ENCODE peak calls at places on chromosomes 3 and 15, in seven cellular contexts. H is left lung, W is uterus, M is foreskin fibroblast, U is fibroblast of mammary gland, V is CD14-positive monocyte, A is esophagus squamous epithelium. X is an unnamed sample.

GRCh38 chr15:45234562-45235235 is 17.3 kb upstream of the SLC28A2 start:
- DNase-seq in H (no peak), W (no peak), M (no peak), U (no peak), V (no peak), A (no peak), X (no peak)

GRCh38 chr3:159872374-159873109 is 116.1 kb upstream of the IL12A start:
- DNase-seq in H (no peak), W (no peak), M (peak), U (peak), V (no peak), A (no peak), X (peak)

GRCh38 chr15:82909080-82909815 is 43.3 kb downstream of the HOMER2 start:
- DNase-seq in H (no peak), W (no peak), M (no peak), U (no peak), V (no peak), A (no peak), X (no peak)

GRCh38 chr15:87224409-87224808 is 1032.1 kb downstream of the NTRK3 start:
- DNase-seq in H (no peak), W (no peak), M (no peak), U (peak), V (no peak), A (no peak), X (peak)

GRCh38 chr3:13391308-13391707 is 28.8 kb downstream of the NUP210 start:
- DNase-seq in H (peak), W (no peak), M (no peak), U (no peak), V (no peak), A (no peak), X (no peak)

GRCh38 chr3:12681586-12682371 is 17.9 kb upstream of the RAF1 start:
- DNase-seq in H (no peak), W (no peak), M (peak), U (peak), V (peak), A (no peak), X (peak)

GRCh38 chr15:53786421-53786820 is 27.0 kb upstream of the WDR72 start:
- DNase-seq in H (no peak), W (no peak), M (no peak), U (no peak), V (no peak), A (no peak), X (no peak)

GRCh38 chr3:73433681-73434080 is 191.1 kb downstream of the PDZRN3 start:
- DNase-seq in H (no peak), W (no peak), M (no peak), U (no peak), V (no peak), A (no peak), X (no peak)

GRCh38 chr3:35537265-35537664 is 102.1 kb upstream of the ARPP21 start:
- DNase-seq in H (no peak), W (no peak), M (no peak), U (no peak), V (no peak), A (no peak), X (peak)

GRCh38 chr15:73114064-73114463 is 61.8 kb downstream of the NEO1 start:
- DNase-seq in H (no peak), W (no peak), M (no peak), U (no peak), V (no peak), A (no peak), X (no peak)

GRCh38 chr3:139764936-139765335 is 87.2 kb upstream of the NMNAT3 start:
- DNase-seq in H (no peak), W (no peak), M (peak), U (peak), V (no peak), A (no peak), X (peak)

GRCh38 chr3:87287025-87287424 is 10.6 kb upstream of the POU1F1 start:
- DNase-seq in H (no peak), W (no peak), M (peak), U (peak), V (no peak), A (no peak), X (peak)

GRCh38 chr3:112013784-112014143 is 15.0 kb downstream of the TAGLN3 start:
- DNase-seq in H (no peak), W (no peak), M (no peak), U (no peak), V (no peak), A (no peak), X (no peak)

GRCh38 chr3:50738252-50738598 is 63.5 kb downstream of the DOCK3 start:
- DNase-seq in H (no peak), W (no peak), M (no peak), U (no peak), V (no peak), A (no peak), X (no peak)

GRCh38 chr3:161523916-161524315 is 27.3 kb downstream of the OTOL1 start:
- DNase-seq in H (no peak), W (no peak), M (no peak), U (no peak), V (no peak), A (no peak), X (no peak)

GRCh38 chr3:74561881-74562280 is 52.6 kb downstream of the CNTN3 start:
- DNase-seq in H (no peak), W (no peak), M (peak), U (peak), V (no peak), A (no peak), X (no peak)

GRCh38 chr3:99808163-99808794 is 9.4 kb upstream of the CMSS1 start:
- DNase-seq in H (no peak), W (no peak), M (peak), U (peak), V (no peak), A (no peak), X (peak)

GRCh38 chr3:42079701-42080323 is 11.3 kb upstream of the TRAK1 start:
- DNase-seq in H (no peak), W (no peak), M (no peak), U (no peak), V (no peak), A (no peak), X (no peak)

GRCh38 chr3:133547432-133548041 is 25.9 kb upstream of the CDV3 start:
- DNase-seq in H (no peak), W (peak), M (peak), U (no peak), V (no peak), A (no peak), X (peak)

GRCh38 chr3:109018828-109019227 is 65.1 kb upstream of the GUCA1C start:
- DNase-seq in H (no peak), W (no peak), M (no peak), U (no peak), V (no peak), A (no peak), X (no peak)

GRCh38 chr15:60758961-60759729 is 280.2 kb upstream of the ICE2 start:
- DNase-seq in H (no peak), W (no peak), M (peak), U (peak), V (no peak), A (no peak), X (peak)

GRCh38 chr3:134092231-134092701 is 62.5 kb upstream of the SLCO2A1 start:
- DNase-seq in H (no peak), W (no peak), M (no peak), U (no peak), V (no peak), A (no peak), X (no peak)

GRCh38 chr3:35616346-35616745 is 23.0 kb upstream of the ARPP21 start:
- DNase-seq in H (no peak), W (no peak), M (no peak), U (no peak), V (no peak), A (no peak), X (peak)

GRCh38 chr3:62876064-62876463 is 848 bp upstream of the CADPS start:
- DNase-seq in H (no peak), W (no peak), M (peak), U (peak), V (no peak), A (no peak), X (peak)

GRCh38 chr15:81274932-81275341 is 49.0 kb downstream of the STARD5 start:
- DNase-seq in H (peak), W (peak), M (peak), U (peak), V (peak), A (no peak), X (peak)

GRCh38 chr15:88782465-88782864 is 20.8 kb upstream of the ACAN start:
- DNase-seq in H (no peak), W (no peak), M (no peak), U (no peak), V (no peak), A (no peak), X (no peak)

GRCh38 chr3:23671901-23672589 is 133.7 kb upstream of the UBE2E1 start:
- DNase-seq in H (peak), W (peak), M (peak), U (no peak), V (no peak), A (no peak), X (no peak)

GRCh38 chr15:101579766-101580165 is 72.4 kb downstream of the TM2D3 start:
- DNase-seq in H (no peak), W (no peak), M (no peak), U (peak), V (no peak), A (no peak), X (peak)

GRCh38 chr3:135224963-135225362 is 429.9 kb downstream of the EPHB1 start:
- DNase-seq in H (no peak), W (no peak), M (no peak), U (no peak), V (no peak), A (no peak), X (no peak)
- TF ChIP-seq CTCF in H (no peak), W (no peak), M (no peak), U (no peak), V (no peak), A (no peak), X (no peak)

GRCh38 chr15:39743611-39744010 is 39.0 kb downstream of the FSIP1 start:
- DNase-seq in H (no peak), W (no peak), M (no peak), U (no peak), V (no peak), A (no peak), X (no peak)

GRCh38 chr15:39735120-39735717 is 47.4 kb downstream of the FSIP1 start:
- DNase-seq in H (no peak), W (no peak), M (peak), U (no peak), V (no peak), A (no peak), X (no peak)

GRCh38 chr15:39736646-39737550 is 45.7 kb downstream of the FSIP1 start:
- DNase-seq in H (no peak), W (no peak), M (no peak), U (no peak), V (no peak), A (no peak), X (no peak)

GRCh38 chr15:39741258-39741657 is 41.4 kb downstream of the FSIP1 start:
- DNase-seq in H (no peak), W (no peak), M (peak), U (peak), V (no peak), A (no peak), X (no peak)

DNA sequence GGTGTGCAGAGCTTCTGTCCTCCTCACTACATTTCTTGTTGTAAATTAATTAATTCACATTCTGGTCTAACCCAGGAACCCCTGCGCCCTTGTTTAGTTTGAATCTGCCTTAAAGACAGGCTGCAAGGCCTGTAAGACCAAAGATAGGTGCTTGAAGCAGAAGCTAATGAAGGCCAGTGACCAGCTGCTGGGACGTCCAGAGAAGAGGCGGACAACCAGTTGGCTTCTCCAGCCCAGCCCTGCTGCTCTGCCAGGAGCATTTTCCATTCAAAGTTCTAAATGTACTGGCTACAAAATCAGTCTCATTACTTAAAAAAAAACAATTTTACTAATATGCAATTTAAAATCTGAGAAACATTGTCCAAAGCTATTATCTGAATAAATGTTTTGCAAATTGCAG is 43.6 kb downstream of the FSIP1 start:
- DNase-seq in H (no peak), W (no peak), M (no peak), U (no peak), V (no peak), A (no peak), X (no peak)
- TF ChIP-seq CTCF in H (no peak), W (no peak), M (no peak), U (no peak), V (no peak), A (no peak), X (no peak)

GRCh38 chr15:65077981-65078352 is 1.4 kb downstream of the KBTBD13 start:
- DNase-seq in H (peak), W (peak), M (peak), U (peak), V (no peak), A (no peak), X (peak)
- TF ChIP-seq CTCF in H (peak), W (peak), M (peak), U (peak), V (no peak), A (peak), X (peak)

GRCh38 chr15:42723068-42723467 is 13.9 kb downstream of the CDAN1 start:
- DNase-seq in H (no peak), W (no peak), M (peak), U (peak), V (no peak), A (no peak), X (no peak)
- TF ChIP-seq CTCF in H (no peak), W (no peak), M (peak), U (peak), V (no peak), A (no peak), X (peak)

DNA sequence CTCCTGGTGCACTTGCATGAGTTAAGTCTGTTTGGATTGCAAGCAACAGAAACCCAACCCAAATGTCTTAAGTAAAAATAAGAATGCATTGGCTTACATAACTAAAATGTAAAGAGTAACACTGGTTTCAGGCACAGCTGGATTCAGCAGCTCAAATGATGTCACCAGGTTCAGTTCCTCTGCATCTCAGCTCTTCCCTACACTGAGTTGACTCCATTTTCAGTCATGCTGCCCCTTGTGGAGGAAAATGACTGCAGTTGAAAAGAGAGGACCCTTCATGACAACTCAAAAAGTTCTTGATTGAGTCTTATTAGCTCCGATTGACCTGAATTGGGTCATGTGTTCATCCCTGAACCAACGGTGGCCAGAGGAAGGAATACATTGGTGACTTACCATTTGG is 138.5 kb upstream of the ABI3BP start:
- DNase-seq in H (no peak), W (no peak), M (no peak), U (no peak), V (no peak), A (no peak), X (no peak)
- TF ChIP-seq CTCF in H (no peak), W (no peak), M (peak), U (no peak), V (no peak), A (no peak), X (no peak)

GRCh38 chr3:77320514-77320913 is 280.6 kb downstream of the ROBO2 start:
- DNase-seq in H (no peak), W (no peak), M (peak), U (peak), V (no peak), A (no peak), X (peak)
- TF ChIP-seq CTCF in H (peak), W (peak), M (peak), U (peak), V (peak), A (peak), X (peak)

GRCh38 chr3:49700453-49701128 is 11.2 kb downstream of the RNF123 start:
- DNase-seq in H (no peak), W (no peak), M (no peak), U (no peak), V (no peak), A (no peak), X (no peak)

GRCh38 chr3:49702672-49703071 is 13.3 kb downstream of the RNF123 start:
- DNase-seq in H (peak), W (no peak), M (no peak), U (no peak), V (no peak), A (no peak), X (no peak)

GRCh38 chr3:49700014-49700413 is 10.7 kb downstream of the RNF123 start:
- DNase-seq in H (no peak), W (no peak), M (no peak), U (no peak), V (no peak), A (no peak), X (no peak)

GRCh38 chr3:49703443-49703927 is 14.1 kb downstream of the RNF123 start:
- DNase-seq in H (peak), W (peak), M (peak), U (peak), V (peak), A (no peak), X (peak)

GRCh38 chr3:49701388-49702077 is 12.2 kb downstream of the RNF123 start:
- DNase-seq in H (peak), W (no peak), M (peak), U (no peak), V (no peak), A (no peak), X (no peak)
- TF ChIP-seq CTCF in H (peak), W (peak), M (peak), U (peak), V (peak), A (no peak), X (peak)

GRCh38 chr15:77650285-77650684 is 17.6 kb upstream of the LINGO1 start:
- DNase-seq in H (no peak), W (no peak), M (peak), U (peak), V (no peak), A (no peak), X (no peak)
- TF ChIP-seq CTCF in H (no peak), W (no peak), M (no peak), U (peak), V (no peak), A (no peak), X (peak)

GRCh38 chr3:71008350-71008923 is 575.1 kb downstream of the FOXP1 start:
- DNase-seq in H (no peak), W (no peak), M (no peak), U (no peak), V (no peak), A (no peak), X (no peak)

GRCh38 chr3:71011565-71012287 is 571.8 kb downstream of the FOXP1 start:
- DNase-seq in H (no peak), W (no peak), M (no peak), U (peak), V (no peak), A (no peak), X (peak)

GRCh38 chr3:71010731-71011455 is 572.6 kb downstream of the FOXP1 start:
- DNase-seq in H (no peak), W (no peak), M (no peak), U (no peak), V (no peak), A (no peak), X (peak)

GRCh38 chr3:71005797-71006321 is 577.7 kb downstream of the FOXP1 start:
- DNase-seq in H (no peak), W (no peak), M (no peak), U (peak), V (no peak), A (no peak), X (peak)

DNA sequence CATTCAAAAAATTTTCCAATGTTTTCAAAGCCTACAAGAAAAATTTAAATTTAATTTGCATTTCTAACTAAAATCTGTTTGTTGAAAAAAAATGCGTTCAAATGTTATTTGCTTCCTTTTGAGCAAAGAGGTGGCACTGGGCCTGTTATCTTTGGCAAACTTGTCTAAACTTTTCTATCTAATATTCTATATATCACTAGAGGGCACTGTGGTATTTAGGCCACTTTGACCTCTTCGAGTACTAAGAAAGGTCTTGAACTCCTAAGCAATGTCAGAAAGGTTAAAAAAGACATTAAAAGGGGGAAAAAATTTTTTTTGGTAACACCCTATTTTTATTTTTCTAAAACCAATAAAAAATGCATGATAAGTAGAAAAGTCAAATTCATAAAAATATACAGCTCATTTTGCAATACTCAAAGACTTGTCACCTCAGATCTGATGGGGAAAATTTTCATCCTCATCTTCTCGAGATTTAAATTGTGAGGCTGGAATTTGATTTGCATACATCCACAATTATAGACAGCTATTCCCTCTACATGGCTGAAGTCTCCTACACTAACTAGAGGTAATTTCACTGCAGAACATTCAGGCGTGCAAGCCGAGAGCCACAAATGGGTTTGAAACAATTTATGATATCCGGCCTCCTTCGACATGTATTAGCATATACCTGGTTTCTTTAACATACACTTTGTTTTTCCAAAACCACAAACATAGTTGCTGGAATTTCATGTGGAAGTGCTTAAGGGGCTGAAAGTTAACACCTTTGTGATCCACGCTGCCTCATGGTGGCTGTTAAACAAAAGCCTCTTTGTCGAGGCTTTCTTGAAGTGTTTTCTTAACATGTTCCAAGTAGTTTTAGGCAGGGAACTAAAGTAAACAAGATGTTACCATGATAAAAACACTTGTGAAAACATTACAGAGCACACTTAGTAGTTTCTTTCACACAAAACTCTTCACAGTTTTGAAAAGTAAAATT is 576.4 kb downstream of the FOXP1 start:
- DNase-seq in H (no peak), W (no peak), M (no peak), U (peak), V (no peak), A (no peak), X (no peak)
- TF ChIP-seq CTCF in H (no peak), W (peak), M (peak), U (peak), V (peak), A (no peak), X (no peak)

GRCh38 chr15:40080847-40081246 is 27.8 kb downstream of the BMF start:
- DNase-seq in H (no peak), W (no peak), M (no peak), U (no peak), V (no peak), A (no peak), X (no peak)

GRCh38 chr15:40082195-40082868 is 26.3 kb downstream of the BMF start:
- DNase-seq in H (no peak), W (no peak), M (no peak), U (no peak), V (no peak), A (no peak), X (no peak)

GRCh38 chr15:40083756-40084101 is 24.9 kb downstream of the BMF start:
- DNase-seq in H (no peak), W (no peak), M (no peak), U (no peak), V (no peak), A (no peak), X (no peak)

GRCh38 chr15:40080104-40080503 is 28.6 kb downstream of the BMF start:
- DNase-seq in H (no peak), W (no peak), M (no peak), U (no peak), V (no peak), A (no peak), X (no peak)

GRCh38 chr15:40081691-40082194 is 26.9 kb downstream of the BMF start:
- DNase-seq in H (no peak), W (peak), M (peak), U (peak), V (no peak), A (no peak), X (peak)
- TF ChIP-seq CTCF in H (no peak), W (peak), M (no peak), U (no peak), V (no peak), A (no peak), X (peak)